ENCODE peak calls at places on chromosomes 5 and 9, in seven cellular contexts. N is AG04450, D is dorsolateral prefrontal cortex, P is RWPE2, Z is neural crest cell, O is fibroblast of mammary gland, K is endothelial cell. F is an unnamed sample.

GRCh38 chr9:27117489-27118135 is 8.6 kb downstream of the TEK start:
- DNase-seq in N (no peak), D (no peak), P (peak), Z (no peak), O (peak), K (peak), F (peak)

GRCh38 chr5:171223927-171224326 is 85.1 kb upstream of the TLX3 start:
- DNase-seq in N (no peak), D (no peak), P (no peak), Z (no peak), O (no peak), K (no peak), F (no peak)

GRCh38 chr5:5377780-5378179 is 44.7 kb upstream of the ICE1 start:
- DNase-seq in N (no peak), D (no peak), P (no peak), Z (no peak), O (no peak), K (no peak), F (no peak)

GRCh38 chr5:82011761-82012160 is 39.9 kb downstream of the ATG10 start:
- DNase-seq in N (peak), D (no peak), P (no peak), Z (no peak), O (peak), K (no peak), F (no peak)

GRCh38 chr5:4905674-4906528 is 234.2 kb upstream of the ADAMTS16 start:
- DNase-seq in N (no peak), D (peak), P (no peak), Z (no peak), O (peak), K (peak), F (no peak)

GRCh38 chr5:83085106-83085505 is 7.8 kb downstream of the XRCC4 start:
- DNase-seq in N (no peak), D (no peak), P (no peak), Z (no peak), O (no peak), K (no peak), F (no peak)

GRCh38 chr5:144125163-144125726 is 45.2 kb downstream of the YIPF5 start:
- DNase-seq in N (no peak), D (no peak), P (no peak), Z (no peak), O (peak), K (no peak), F (no peak)

GRCh38 chr9:110744753-110745522 is 76.3 kb downstream of the MUSK start:
- DNase-seq in N (peak), D (no peak), P (peak), Z (no peak), O (peak), K (no peak), F (peak)

GRCh38 chr9:80235752-80236151 is 664.0 kb downstream of the TLE4 start:
- DNase-seq in N (no peak), D (no peak), P (no peak), Z (no peak), O (no peak), K (no peak), F (no peak)

GRCh38 chr5:126368239-126368812 is 54.9 kb upstream of the GRAMD2B start:
- DNase-seq in N (no peak), D (no peak), P (peak), Z (no peak), O (no peak), K (no peak), F (peak)

GRCh38 chr5:143396353-143396940 is 7.0 kb downstream of the NR3C1 start:
- DNase-seq in N (no peak), D (no peak), P (no peak), Z (no peak), O (peak), K (no peak), F (no peak)

GRCh38 chr5:150409638-150410523 is 2.8 kb downstream of the CD74 start:
- DNase-seq in N (peak), D (peak), P (no peak), Z (peak), O (peak), K (peak), F (peak)

GRCh38 chr5:74570250-74570649 is 70.3 kb downstream of the ENC1 start:
- DNase-seq in N (no peak), D (no peak), P (no peak), Z (no peak), O (peak), K (no peak), F (no peak)

GRCh38 chr9:129121483-129121882 is 10.3 kb downstream of the PTPA start:
- DNase-seq in N (no peak), D (peak), P (no peak), Z (no peak), O (peak), K (no peak), F (no peak)

GRCh38 chr5:38551020-38552017 is 5.1 kb downstream of the LIFR start:
- DNase-seq in N (peak), D (peak), P (no peak), Z (no peak), O (peak), K (no peak), F (peak)

GRCh38 chr5:172452398-172453205 is 1.7 kb downstream of the SH3PXD2B start:
- DNase-seq in N (no peak), D (no peak), P (peak), Z (no peak), O (peak), K (no peak), F (peak)

DNA sequence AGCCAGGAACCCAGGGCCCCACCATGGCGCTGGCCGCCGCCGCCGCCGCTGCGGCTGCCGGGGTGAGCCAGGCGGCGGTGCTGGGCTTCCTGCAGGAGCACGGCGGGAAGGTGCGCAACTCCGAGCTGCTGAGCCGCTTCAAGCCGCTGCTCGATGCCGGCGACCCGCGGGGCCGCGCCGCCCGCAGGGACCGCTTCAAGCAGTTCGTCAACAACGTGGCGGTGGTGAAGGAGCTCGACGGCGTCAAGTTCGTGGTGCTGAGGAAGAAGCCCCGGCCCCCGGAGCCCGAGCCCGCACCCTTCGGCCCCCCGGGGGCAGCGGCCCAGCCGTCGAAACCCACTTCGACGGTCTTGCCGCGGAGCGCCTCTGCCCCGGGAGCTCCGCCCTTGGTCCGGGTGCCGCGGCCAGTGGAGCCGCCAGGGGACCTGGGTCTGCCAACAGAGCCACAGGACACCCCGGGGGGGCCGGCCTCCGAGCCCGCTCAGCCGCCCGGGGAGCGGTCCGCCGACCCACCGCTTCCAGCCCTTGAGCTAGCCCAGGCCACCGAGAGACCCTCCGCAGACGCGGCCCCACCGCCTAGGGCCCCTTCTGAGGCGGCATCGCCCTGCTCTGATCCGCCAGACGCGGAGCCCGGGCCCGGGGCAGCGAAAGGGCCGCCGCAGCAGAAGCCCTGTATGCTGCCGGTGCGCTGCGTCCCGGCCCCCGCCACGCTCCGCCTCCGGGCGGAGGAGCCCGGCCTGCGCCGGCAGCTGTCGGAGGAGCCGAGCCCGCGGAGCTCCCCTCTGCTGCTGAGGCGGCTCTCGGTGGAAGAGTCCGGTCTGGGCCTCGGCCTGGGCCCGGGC is 718 bp downstream of the SOWAHA start:
- DNase-seq in N (no peak), D (no peak), P (no peak), Z (no peak), O (no peak), K (peak), F (peak)
- TF ChIP-seq CTCF in N (no peak), D (peak), P (no peak), Z (no peak), O (no peak), K (no peak), F (no peak)

GRCh38 chr5:1886634-1887399 is 4.1 kb upstream of the IRX4 start:
- DNase-seq in N (no peak), D (no peak), P (peak), Z (no peak), O (no peak), K (no peak), F (peak)
- TF ChIP-seq CTCF in N (no peak), D (no peak), P (peak), Z (no peak), O (no peak), K (no peak), F (no peak)

GRCh38 chr9:124718928-124719327 is 52.2 kb downstream of the NR6A1 start:
- DNase-seq in N (no peak), D (no peak), P (no peak), Z (no peak), O (no peak), K (no peak), F (no peak)
- TF ChIP-seq CTCF in N (no peak), D (no peak), P (no peak), Z (no peak), O (no peak), K (no peak), F (no peak)

GRCh38 chr5:29984153-29984534 is 1209.3 kb upstream of the CDH6 start:
- DNase-seq in N (no peak), D (no peak), P (no peak), Z (no peak), O (no peak), K (no peak), F (no peak)
- TF ChIP-seq CTCF in N (no peak), D (no peak), P (no peak), Z (no peak), O (no peak), K (no peak), F (no peak)

F was measured in RWPE1.